ENCODE peak calls at places on chromosome 9, in five cellular contexts. I is prostate gland, W is transverse colon, B is suprapubic skin, Y is HCT116. T is an unnamed sample.

GRCh38 chr9:95515272-95516113 is 1.3 kb downstream of the PTCH1 start:
- DNase-seq in I (no peak), B (no peak), Y (no peak), W (peak; percentile 37), T (no peak)

GRCh38 chr9:128703616-128704355 is 1.5 kb downstream of the PKN3 start:
- DNase-seq in W (no peak), B (peak; percentile 68), I (no peak), Y (no peak), T (no peak)

GRCh38 chr9:120904061-120904998 is 22.3 kb downstream of the TRAF1 start:
- DNase-seq in I (no peak), B (no peak), Y (no peak), W (peak; percentile 43), T (no peak)

GRCh38 chr9:79581794-79582193 is 10.0 kb downstream of the TLE4 start:
- DNase-seq in I (no peak), Y (no peak), W (no peak), B (no peak), T (no peak)

GRCh38 chr9:20898885-20899554 is 132.4 kb downstream of the HACD4 start:
- DNase-seq in I (no peak), B (no peak), W (no peak), Y (no peak), T (no peak)

GRCh38 chr9:2758162-2758950 is 41.0 kb downstream of the KCNV2 start:
- DNase-seq in W (no peak), Y (no peak), I (no peak), B (no peak), T (no peak)

GRCh38 chr9:115063058-115063850 is 54.7 kb downstream of the TNC start:
- DNase-seq in Y (no peak), B (no peak), W (no peak), I (no peak), T (no peak)

GRCh38 chr9:78707481-78707977 is 410.6 kb downstream of the PSAT1 start:
- DNase-seq in W (no peak), B (no peak), I (no peak), Y (no peak), T (no peak)

GRCh38 chr9:69805962-69806633 is 14.5 kb upstream of the CFAP95 start:
- DNase-seq in B (no peak), Y (no peak), W (peak; percentile 26), I (peak; percentile 8), T (no peak)

GRCh38 chr9:137679695-137680305 is 61.0 kb downstream of the EHMT1 start:
- DNase-seq in Y (no peak), B (no peak), I (no peak), W (no peak), T (no peak)

GRCh38 chr9:8779478-8779877 is 979.9 kb upstream of the DMAC1 start:
- DNase-seq in I (no peak), Y (no peak), W (no peak), B (no peak), T (no peak)

GRCh38 chr9:73131376-73131775 is 20.3 kb upstream of the ANXA1 start:
- DNase-seq in B (no peak), I (no peak), W (no peak), Y (no peak), T (no peak)

GRCh38 chr9:70491798-70492736 is 77.6 kb upstream of the KLF9 start:
- DNase-seq in B (no peak), I (no peak), Y (no peak), W (no peak), T (no peak)

GRCh38 chr9:96667363-96667728 is 12.2 kb upstream of the PRXL2C start:
- DNase-seq in W (no peak), Y (no peak), I (no peak), B (no peak), T (no peak)

GRCh38 chr9:16421534-16421933 is 448.9 kb downstream of the BNC2 start:
- DNase-seq in I (no peak), W (no peak), Y (no peak), B (no peak), T (no peak)

GRCh38 chr9:122218070-122218884 is 10.5 kb downstream of the LHX6 start:
- DNase-seq in W (no peak), Y (no peak), B (no peak), I (no peak), T (no peak)

GRCh38 chr9:122370869-122371467 is at the start of gene PTGS1:
- DNase-seq in W (peak; percentile 68), I (no peak), B (no peak), Y (no peak), T (no peak)

GRCh38 chr9:101453776-101454570 is 18.4 kb upstream of the ALDOB start:
- DNase-seq in I (no peak), W (no peak), B (no peak), Y (no peak), T (no peak)

GRCh38 chr9:81082251-81082650 is 607.1 kb downstream of the TLE1 start:
- DNase-seq in I (no peak), B (no peak), Y (no peak), W (no peak), T (no peak)

GRCh38 chr9:84702469-84702868 is 32.9 kb downstream of the NTRK2 start:
- DNase-seq in B (no peak), W (no peak), Y (no peak), I (no peak), T (no peak)

GRCh38 chr9:99573052-99573451 is 248.6 kb upstream of the NR4A3 start:
- DNase-seq in W (no peak), I (no peak), Y (no peak), B (no peak), T (no peak)

GRCh38 chr9:114850871-114851270 is 45.0 kb upstream of the TNFSF15 start:
- DNase-seq in W (no peak), B (no peak), Y (no peak), I (no peak), T (no peak)

GRCh38 chr9:81689343-81690175 is at the start of gene TLE1:
- DNase-seq in W (peak; percentile 99), I (peak; percentile 100), B (peak; percentile 99), Y (peak; percentile 97), T (peak; percentile 99)

GRCh38 chr9:12930906-12931305 is 156.1 kb downstream of the LURAP1L start:
- DNase-seq in Y (no peak), I (no peak), W (no peak), B (no peak), T (no peak)

GRCh38 chr9:127525426-127526188 is 74.3 kb downstream of the LRSAM1 start:
- DNase-seq in B (no peak), I (no peak), W (no peak), Y (peak; percentile 54), T (no peak)

GRCh38 chr9:132842124-132843005 is 35.7 kb downstream of the AK8 start:
- DNase-seq in B (no peak), Y (no peak), W (no peak), I (no peak), T (no peak)

GRCh38 chr9:125393426-125393825 is 131.8 kb downstream of the GAPVD1 start:
- DNase-seq in W (no peak), I (no peak), B (no peak), Y (no peak), T (no peak)

GRCh38 chr9:130845901-130846381 is 10.9 kb downstream of the ABL1 start:
- DNase-seq in Y (no peak), W (no peak), I (no peak), B (no peak), T (no peak)

GRCh38 chr9:89418882-89419641 is 78.9 kb downstream of the SEMA4D start:
- DNase-seq in W (peak; percentile 66), Y (no peak), B (no peak), I (no peak), T (no peak)

GRCh38 chr9:95725045-95725444 is 150.4 kb upstream of the ERCC6L2 start:
- DNase-seq in Y (no peak), I (no peak), W (no peak), B (no peak), T (no peak)

GRCh38 chr9:130872511-130872910 is 24.1 kb downstream of the QRFP start:
- DNase-seq in Y (no peak), B (no peak), W (no peak), I (no peak), T (no peak)

GRCh38 chr9:4508246-4508906 is 18.1 kb downstream of the SLC1A1 start:
- DNase-seq in B (no peak), Y (no peak), W (no peak), I (no peak), T (no peak)

GRCh38 chr9:87517732-87518131 is 20.1 kb downstream of the DAPK1 start:
- DNase-seq in Y (no peak), W (no peak), I (no peak), B (no peak), T (no peak)

GRCh38 chr9:92724528-92725265 is 39.9 kb downstream of the BICD2 start:
- DNase-seq in Y (no peak), W (no peak), B (peak; percentile 41), I (no peak), T (peak; percentile 12)

GRCh38 chr9:105418588-105419108 is 29.2 kb upstream of the FSD1L start:
- DNase-seq in B (no peak), W (no peak), I (no peak), Y (no peak), T (no peak)
- TF ChIP-seq POLR2AphosphoS5 in B (no peak), W (no peak), I (no peak), Y (no peak), T (no peak)

GRCh38 chr9:23556459-23556858 is 269.6 kb downstream of the ELAVL2 start:
- DNase-seq in W (no peak), I (no peak), B (no peak), Y (no peak), T (no peak)

GRCh38 chr9:23557691-23558090 is 268.3 kb downstream of the ELAVL2 start:
- DNase-seq in I (no peak), B (no peak), Y (no peak), W (no peak), T (no peak)

GRCh38 chr9:23554691-23555090 is 271.3 kb downstream of the ELAVL2 start:
- DNase-seq in Y (no peak), W (no peak), I (no peak), B (no peak), T (no peak)

GRCh38 chr9:23552876-23553275 is 273.2 kb downstream of the ELAVL2 start:
- DNase-seq in B (no peak), W (no peak), Y (no peak), I (no peak), T (no peak)

DNA sequence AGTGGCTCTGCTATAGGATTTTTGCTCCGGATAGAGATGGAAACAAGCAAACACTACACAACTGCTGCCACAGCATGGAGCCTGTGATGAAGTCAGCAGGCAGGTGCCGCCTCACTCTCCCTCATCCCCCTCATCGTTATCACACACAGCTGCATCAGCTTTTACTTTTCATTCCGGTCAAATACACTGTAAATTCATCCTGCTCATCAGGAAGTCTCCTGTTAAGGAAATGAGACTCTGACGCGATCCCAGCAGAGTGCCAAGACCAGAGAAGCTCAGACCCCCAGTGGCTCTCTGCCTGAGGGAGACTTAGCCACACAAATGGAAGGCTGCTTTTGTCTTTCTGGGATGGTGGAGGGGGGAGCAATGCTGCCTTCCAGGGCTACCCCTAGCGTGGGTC is 270.2 kb downstream of the ELAVL2 start:
- DNase-seq in Y (no peak), B (no peak), I (no peak), W (no peak), T (no peak)
- H3K4me3 ChIP-seq in Y (no peak overlapping the region), B (no peak overlapping the region), I (no peak overlapping the region), W (no peak overlapping the region), T (peak overlapping the region; percentile 15)

GRCh38 chr9:83304686-83305085 is 233.5 kb downstream of the FRMD3 start:
- DNase-seq in B (peak; percentile 70), Y (no peak), W (peak; percentile 41), I (peak; percentile 71), T (peak; percentile 55)
- TF ChIP-seq POLR2AphosphoS5 in B (no peak), Y (no peak), W (peak; percentile 15), I (no peak), T (no peak)

GRCh38 chr9:133955821-133956411 is 36.2 kb downstream of the VAV2 start:
- DNase-seq in B (no peak), W (peak; percentile 51), Y (no peak), I (no peak), T (no peak)
- H3K4me3 ChIP-seq in B (peak overlapping the region; percentile 17), W (no peak overlapping the region), Y (no peak overlapping the region), I (no peak overlapping the region), T (peak overlapping the region; percentile 37)

GRCh38 chr9:113621309-113621791 is 157.8 kb downstream of the RGS3 start:
- DNase-seq in I (no peak), Y (no peak), W (peak; percentile 25), B (peak; percentile 88), T (peak; percentile 81)
- TF ChIP-seq POLR2AphosphoS5 in I (peak; percentile 27), Y (no peak), W (peak; percentile 41), B (peak; percentile 81), T (peak; percentile 57)

T was measured in breast epithelium.